ENCODE peak calls at places on chromosomes 13 and 19, in ten cellular contexts. One of them, this sample, is unnamed.

GRCh38 chr19:3914199-3914598 is 18.7 kb upstream of the NMRK2 start:
- DNase-seq in body of pancreas: no peak
- DNase-seq in A549: no peak
- DNase-seq in tibial nerve: no peak
- DNase-seq in upper lobe of left lung: no peak
- DNase-seq in IMR-90: no peak
- DNase-seq in Peyer's patch: no peak
- DNase-seq in right lobe of liver: no peak
- DNase-seq in spleen: no peak
- DNase-seq in adrenal gland: no peak
- DNase-seq in this sample: no peak

GRCh38 chr19:13129384-13129783 is 11.3 kb downstream of the NACC1 start:
- DNase-seq in body of pancreas: no peak
- DNase-seq in spleen: no peak
- DNase-seq in adrenal gland: no peak
- DNase-seq in upper lobe of left lung: no peak
- DNase-seq in A549: no peak
- DNase-seq in IMR-90: no peak
- DNase-seq in Peyer's patch: no peak
- DNase-seq in right lobe of liver: no peak
- DNase-seq in tibial nerve: no peak
- DNase-seq in this sample: no peak

GRCh38 chr13:51814825-51815650 is 11.1 kb upstream of the DHRS12 start:
- DNase-seq in right lobe of liver: peak
- DNase-seq in body of pancreas: peak
- DNase-seq in A549: peak
- DNase-seq in IMR-90: peak
- DNase-seq in upper lobe of left lung: peak
- DNase-seq in spleen: no peak
- DNase-seq in adrenal gland: peak
- DNase-seq in tibial nerve: peak
- DNase-seq in Peyer's patch: peak
- DNase-seq in this sample: peak

GRCh38 chr13:71117920-71118319 is 749.1 kb downstream of the DACH1 start:
- DNase-seq in A549: no peak
- DNase-seq in IMR-90: no peak
- DNase-seq in adrenal gland: no peak
- DNase-seq in upper lobe of left lung: no peak
- DNase-seq in right lobe of liver: no peak
- DNase-seq in body of pancreas: no peak
- DNase-seq in Peyer's patch: no peak
- DNase-seq in tibial nerve: no peak
- DNase-seq in spleen: no peak
- DNase-seq in this sample: no peak

GRCh38 chr13:91329736-91330135 is 17.8 kb upstream of the MIR17HG start:
- DNase-seq in adrenal gland: no peak
- DNase-seq in Peyer's patch: no peak
- DNase-seq in right lobe of liver: no peak
- DNase-seq in A549: no peak
- DNase-seq in upper lobe of left lung: no peak
- DNase-seq in tibial nerve: no peak
- DNase-seq in IMR-90: no peak
- DNase-seq in body of pancreas: no peak
- DNase-seq in spleen: no peak
- DNase-seq in this sample: no peak

GRCh38 chr13:40158218-40158617 is 502.8 kb downstream of the COG6 start:
- DNase-seq in right lobe of liver: no peak
- DNase-seq in adrenal gland: no peak
- DNase-seq in tibial nerve: no peak
- DNase-seq in Peyer's patch: no peak
- DNase-seq in body of pancreas: peak
- DNase-seq in spleen: no peak
- DNase-seq in IMR-90: no peak
- DNase-seq in A549: no peak
- DNase-seq in upper lobe of left lung: no peak
- DNase-seq in this sample: peak

GRCh38 chr19:52673014-52673413 is 34.9 kb upstream of the ZNF83 start:
- DNase-seq in Peyer's patch: no peak
- DNase-seq in spleen: no peak
- DNase-seq in upper lobe of left lung: no peak
- DNase-seq in A549: no peak
- DNase-seq in adrenal gland: no peak
- DNase-seq in body of pancreas: no peak
- DNase-seq in IMR-90: peak
- DNase-seq in right lobe of liver: no peak
- DNase-seq in tibial nerve: no peak
- DNase-seq in this sample: no peak

GRCh38 chr13:110714798-110715394 is 1.4 kb downstream of the ING1 start:
- DNase-seq in Peyer's patch: peak
- DNase-seq in IMR-90: peak
- DNase-seq in adrenal gland: peak
- DNase-seq in spleen: peak
- DNase-seq in right lobe of liver: peak
- DNase-seq in tibial nerve: peak
- DNase-seq in A549: no peak
- DNase-seq in upper lobe of left lung: peak
- DNase-seq in body of pancreas: peak
- DNase-seq in this sample: peak

GRCh38 chr19:287381-287871 is 3.8 kb downstream of the PLPP2 start:
- DNase-seq in body of pancreas: no peak
- DNase-seq in spleen: no peak
- DNase-seq in IMR-90: no peak
- DNase-seq in upper lobe of left lung: no peak
- DNase-seq in tibial nerve: no peak
- DNase-seq in Peyer's patch: peak
- DNase-seq in adrenal gland: no peak
- DNase-seq in A549: no peak
- DNase-seq in right lobe of liver: no peak
- DNase-seq in this sample: no peak

GRCh38 chr19:55044286-55044685 is 6.2 kb upstream of the GP6 start:
- DNase-seq in right lobe of liver: no peak
- DNase-seq in tibial nerve: no peak
- DNase-seq in A549: no peak
- DNase-seq in adrenal gland: no peak
- DNase-seq in Peyer's patch: no peak
- DNase-seq in upper lobe of left lung: no peak
- DNase-seq in IMR-90: no peak
- DNase-seq in spleen: no peak
- DNase-seq in body of pancreas: no peak
- DNase-seq in this sample: no peak
- TF ChIP-seq POLR2A in right lobe of liver: no peak
- TF ChIP-seq POLR2A in tibial nerve: no peak
- TF ChIP-seq POLR2A in A549: no peak
- TF ChIP-seq POLR2A in adrenal gland: no peak
- TF ChIP-seq POLR2A in Peyer's patch: no peak
- TF ChIP-seq POLR2A in upper lobe of left lung: no peak
- TF ChIP-seq POLR2A in IMR-90: no peak
- TF ChIP-seq POLR2A in spleen: no peak
- TF ChIP-seq POLR2A in body of pancreas: no peak
- TF ChIP-seq POLR2A in this sample: no peak

GRCh38 chr13:73058741-73059459 is at the start of gene KLF5:
- DNase-seq in upper lobe of left lung: peak
- DNase-seq in A549: peak
- DNase-seq in Peyer's patch: peak
- DNase-seq in IMR-90: peak
- DNase-seq in body of pancreas: peak
- DNase-seq in spleen: peak
- DNase-seq in tibial nerve: peak
- DNase-seq in adrenal gland: peak
- DNase-seq in right lobe of liver: peak
- DNase-seq in this sample: peak

GRCh38 chr13:73058432-73058740 is 419 bp upstream of the KLF5 start:
- DNase-seq in spleen: no peak
- DNase-seq in adrenal gland: no peak
- DNase-seq in right lobe of liver: no peak
- DNase-seq in upper lobe of left lung: no peak
- DNase-seq in IMR-90: no peak
- DNase-seq in body of pancreas: no peak
- DNase-seq in A549: no peak
- DNase-seq in Peyer's patch: no peak
- DNase-seq in tibial nerve: no peak
- DNase-seq in this sample: no peak

GRCh38 chr13:73056054-73056962 is 2.5 kb upstream of the KLF5 start:
- DNase-seq in Peyer's patch: no peak
- DNase-seq in upper lobe of left lung: no peak
- DNase-seq in right lobe of liver: no peak
- DNase-seq in IMR-90: peak
- DNase-seq in A549: peak
- DNase-seq in adrenal gland: no peak
- DNase-seq in body of pancreas: no peak
- DNase-seq in tibial nerve: no peak
- DNase-seq in spleen: no peak
- DNase-seq in this sample: no peak

GRCh38 chr13:73057284-73058025 is 1.4 kb upstream of the KLF5 start:
- DNase-seq in right lobe of liver: no peak
- DNase-seq in body of pancreas: no peak
- DNase-seq in tibial nerve: no peak
- DNase-seq in A549: no peak
- DNase-seq in IMR-90: no peak
- DNase-seq in upper lobe of left lung: no peak
- DNase-seq in adrenal gland: no peak
- DNase-seq in Peyer's patch: no peak
- DNase-seq in spleen: no peak
- DNase-seq in this sample: no peak

DNA sequence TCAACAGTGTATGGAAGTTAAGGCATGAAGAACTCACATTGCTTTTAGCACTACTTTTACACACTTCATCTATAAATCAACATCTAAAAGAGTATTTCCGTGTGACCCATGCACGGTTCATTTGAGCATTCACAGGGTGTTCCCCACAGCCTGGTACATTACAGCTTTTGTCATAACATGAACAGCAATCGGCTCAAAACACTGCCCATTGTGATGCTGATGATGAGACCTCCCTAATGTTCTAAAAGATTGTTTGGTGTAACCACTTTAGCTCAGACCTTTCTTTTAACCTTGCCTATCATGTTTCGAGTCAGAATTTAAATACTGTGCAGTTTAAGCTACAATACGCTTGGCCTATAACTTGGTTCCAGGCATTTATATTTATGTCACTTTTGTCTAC is 4.1 kb upstream of the KLF5 start:
- DNase-seq in body of pancreas: no peak
- DNase-seq in IMR-90: no peak
- DNase-seq in right lobe of liver: no peak
- DNase-seq in Peyer's patch: no peak
- DNase-seq in upper lobe of left lung: no peak
- DNase-seq in spleen: no peak
- DNase-seq in adrenal gland: no peak
- DNase-seq in tibial nerve: no peak
- DNase-seq in A549: no peak
- DNase-seq in this sample: no peak
- TF ChIP-seq POLR2A in body of pancreas: no peak
- TF ChIP-seq POLR2A in IMR-90: no peak
- TF ChIP-seq POLR2A in right lobe of liver: no peak
- TF ChIP-seq POLR2A in Peyer's patch: no peak
- TF ChIP-seq POLR2A in upper lobe of left lung: no peak
- TF ChIP-seq POLR2A in spleen: no peak
- TF ChIP-seq POLR2A in adrenal gland: no peak
- TF ChIP-seq POLR2A in tibial nerve: no peak
- TF ChIP-seq POLR2A in A549: no peak
- TF ChIP-seq POLR2A in this sample: no peak

GRCh38 chr19:40778865-40779284 is 828 bp downstream of the RAB4B start:
- DNase-seq in upper lobe of left lung: no peak
- DNase-seq in tibial nerve: no peak
- DNase-seq in A549: peak
- DNase-seq in right lobe of liver: no peak
- DNase-seq in body of pancreas: no peak
- DNase-seq in adrenal gland: no peak
- DNase-seq in spleen: no peak
- DNase-seq in Peyer's patch: no peak
- DNase-seq in IMR-90: peak
- DNase-seq in this sample: peak

GRCh38 chr19:40778045-40778864 is at the start of gene RAB4B:
- DNase-seq in IMR-90: peak
- DNase-seq in body of pancreas: peak
- DNase-seq in tibial nerve: peak
- DNase-seq in spleen: peak
- DNase-seq in adrenal gland: peak
- DNase-seq in Peyer's patch: peak
- DNase-seq in upper lobe of left lung: peak
- DNase-seq in A549: peak
- DNase-seq in right lobe of liver: peak
- DNase-seq in this sample: peak

GRCh38 chr19:40776364-40776763 is 1.0 kb downstream of the MIA start:
- DNase-seq in Peyer's patch: no peak
- DNase-seq in tibial nerve: no peak
- DNase-seq in A549: no peak
- DNase-seq in adrenal gland: no peak
- DNase-seq in right lobe of liver: no peak
- DNase-seq in IMR-90: no peak
- DNase-seq in spleen: no peak
- DNase-seq in body of pancreas: no peak
- DNase-seq in upper lobe of left lung: no peak
- DNase-seq in this sample: no peak

GRCh38 chr19:40776966-40777794 is 867 bp upstream of the RAB4B start:
- DNase-seq in A549: peak
- DNase-seq in right lobe of liver: peak
- DNase-seq in Peyer's patch: peak
- DNase-seq in body of pancreas: peak
- DNase-seq in adrenal gland: peak
- DNase-seq in tibial nerve: peak
- DNase-seq in IMR-90: peak
- DNase-seq in spleen: peak
- DNase-seq in upper lobe of left lung: peak
- DNase-seq in this sample: peak

GRCh38 chr19:40777795-40778044 is 327 bp upstream of the RAB4B start:
- DNase-seq in body of pancreas: no peak
- DNase-seq in upper lobe of left lung: no peak
- DNase-seq in IMR-90: no peak
- DNase-seq in tibial nerve: no peak
- DNase-seq in Peyer's patch: no peak
- DNase-seq in right lobe of liver: no peak
- DNase-seq in A549: no peak
- DNase-seq in spleen: no peak
- DNase-seq in adrenal gland: no peak
- DNase-seq in this sample: no peak
- TF ChIP-seq POLR2A in body of pancreas: no peak
- TF ChIP-seq POLR2A in upper lobe of left lung: no peak
- TF ChIP-seq POLR2A in IMR-90: peak
- TF ChIP-seq POLR2A in tibial nerve: no peak
- TF ChIP-seq POLR2A in Peyer's patch: peak
- TF ChIP-seq POLR2A in right lobe of liver: peak
- TF ChIP-seq POLR2A in A549: no peak
- TF ChIP-seq POLR2A in spleen: no peak
- TF ChIP-seq POLR2A in adrenal gland: peak
- TF ChIP-seq POLR2A in this sample: no peak

GRCh38 chr19:42255766-42256750 is 1.1 kb upstream of the ERF start:
- DNase-seq in A549: peak
- DNase-seq in spleen: peak
- DNase-seq in adrenal gland: peak
- DNase-seq in upper lobe of left lung: no peak
- DNase-seq in tibial nerve: no peak
- DNase-seq in body of pancreas: peak
- DNase-seq in right lobe of liver: peak
- DNase-seq in Peyer's patch: peak
- DNase-seq in IMR-90: peak
- DNase-seq in this sample: no peak
- TF ChIP-seq POLR2A in A549: peak
- TF ChIP-seq POLR2A in spleen: no peak
- TF ChIP-seq POLR2A in adrenal gland: peak
- TF ChIP-seq POLR2A in upper lobe of left lung: no peak
- TF ChIP-seq POLR2A in tibial nerve: no peak
- TF ChIP-seq POLR2A in body of pancreas: no peak
- TF ChIP-seq POLR2A in right lobe of liver: no peak
- TF ChIP-seq POLR2A in Peyer's patch: no peak
- TF ChIP-seq POLR2A in IMR-90: no peak
- TF ChIP-seq POLR2A in this sample: no peak